ENCODE peak calls at places on chromosome 10, in four cellular contexts. C is body of pancreas, W is HCT116, N is ovary. A is an unnamed sample.

GRCh38 chr10:16816830-16817124 is 447 bp downstream of the RSU1 start:
- DNase-seq in C (no peak), W (no peak), N (no peak), A (no peak)

GRCh38 chr10:49550563-49550962 is 11.6 kb upstream of the ERCC6 start:
- DNase-seq in C (no peak), W (peak; percentile 46), N (no peak), A (no peak)

GRCh38 chr10:44865289-44865671 is 45.9 kb upstream of the TMEM72 start:
- DNase-seq in C (no peak), W (no peak), N (no peak), A (no peak)

GRCh38 chr10:110008518-110009339 is 945 bp downstream of the ADD3 start:
- DNase-seq in C (peak; percentile 76), W (no peak), N (peak; percentile 52), A (peak; percentile 33)

GRCh38 chr10:45315508-45315907 is at the start of gene OR13A1:
- DNase-seq in C (no peak), W (no peak), N (no peak), A (no peak)

GRCh38 chr10:86263209-86263608 is 103.4 kb downstream of the GRID1 start:
- DNase-seq in C (peak; percentile 8), W (no peak), N (no peak), A (no peak)

GRCh38 chr10:88922041-88922440 is 30.5 kb downstream of the ACTA2 start:
- DNase-seq in C (no peak), W (no peak), N (no peak), A (no peak)

GRCh38 chr10:122232781-122233180 is 38.3 kb upstream of the BTBD16 start:
- DNase-seq in C (no peak), W (no peak), N (no peak), A (no peak)

GRCh38 chr10:61896854-61897661 is 4.4 kb upstream of the ARID5B start:
- DNase-seq in C (peak; percentile 80), W (peak; percentile 80), N (peak; percentile 56), A (peak; percentile 94)

GRCh38 chr10:61904711-61905445 is 3.4 kb downstream of the ARID5B start:
- DNase-seq in C (peak; percentile 28), W (no peak), N (no peak), A (peak; percentile 46)

GRCh38 chr10:120205368-120206018 is 251.5 kb upstream of the PLPP4 start:
- DNase-seq in C (no peak), W (no peak), N (no peak), A (no peak)

GRCh38 chr10:100109670-100110069 is 28.0 kb upstream of the CPN1 start:
- DNase-seq in C (no peak), W (peak; percentile 28), N (no peak), A (peak; percentile 27)

GRCh38 chr10:99007457-99007856 is 228.2 kb downstream of the HPSE2 start:
- DNase-seq in C (no peak), W (no peak), N (no peak), A (no peak)

GRCh38 chr10:13857465-13857864 is 270.7 kb downstream of the PRPF18 start:
- DNase-seq in C (no peak), W (no peak), N (no peak), A (no peak)

GRCh38 chr10:43417950-43418768 is 9.2 kb upstream of the HNRNPF start:
- DNase-seq in C (no peak), W (no peak), N (no peak), A (peak; percentile 92)

GRCh38 chr10:34802692-34803091 is 12.4 kb downstream of the PARD3 start:
- DNase-seq in C (no peak), W (peak; percentile 65), N (no peak), A (no peak)

GRCh38 chr10:133261726-133262325 is 14.8 kb downstream of the ADAM8 start:
- DNase-seq in C (peak; percentile 93), W (no peak), N (peak; percentile 97), A (no peak)

GRCh38 chr10:28940158-28940888 is 263.0 kb downstream of the BAMBI start:
- DNase-seq in C (no peak), W (no peak), N (no peak), A (no peak)

GRCh38 chr10:110919971-110920881 is 822 bp downstream of the SHOC2 start:
- DNase-seq in C (peak; percentile 44), W (no peak), N (peak; percentile 64), A (peak; percentile 21)

GRCh38 chr10:17872191-17873091 is 63.3 kb downstream of the MRC1 start:
- DNase-seq in C (no peak), W (peak; percentile 23), N (no peak), A (peak; percentile 48)

GRCh38 chr10:98687685-98688084 is 240.9 kb upstream of the HPS1 start:
- DNase-seq in C (no peak), W (no peak), N (no peak), A (no peak)

GRCh38 chr10:44864042-44864436 is 47.1 kb upstream of the TMEM72 start:
- DNase-seq in C (peak; percentile 70), W (no peak), N (peak; percentile 60), A (no peak)

GRCh38 chr10:81876253-81876731 is 1.3 kb downstream of the NRG3 start:
- DNase-seq in C (no peak), W (no peak), N (no peak), A (no peak)

GRCh38 chr10:4755286-4756009 is 70.6 kb upstream of the AKR1E2 start:
- DNase-seq in C (no peak), W (no peak), N (no peak), A (no peak)

GRCh38 chr10:89419548-89419947 is 5.2 kb downstream of the IFIT5 start:
- DNase-seq in C (no peak), W (no peak), N (no peak), A (no peak)

GRCh38 chr10:99393683-99394082 is 36.7 kb downstream of the GOT1 start:
- DNase-seq in C (no peak), W (no peak), N (no peak), A (no peak)

GRCh38 chr10:80501913-80502521 is 35.7 kb upstream of the SH2D4B start:
- DNase-seq in C (peak; percentile 6), W (no peak), N (no peak), A (no peak)

GRCh38 chr10:95559466-95559865 is 1.7 kb downstream of the SORBS1 start:
- DNase-seq in C (no peak), W (no peak), N (peak; percentile 29), A (no peak)

GRCh38 chr10:3780056-3780765 is 4.8 kb downstream of the KLF6 start:
- DNase-seq in C (peak; percentile 57), W (no peak), N (no peak), A (no peak)

GRCh38 chr10:119296703-119297102 is 89.3 kb downstream of the GRK5 start:
- DNase-seq in C (peak; percentile 94), W (no peak), N (no peak), A (no peak)

GRCh38 chr10:44774676-44775401 is 136.3 kb upstream of the TMEM72 start:
- DNase-seq in C (peak; percentile 77), W (no peak), N (no peak), A (no peak)

GRCh38 chr10:59817806-59818205 is 64.6 kb upstream of the MRLN start:
- DNase-seq in C (no peak), W (no peak), N (no peak), A (no peak)

GRCh38 chr10:25565570-25565969 is 368.5 kb upstream of the MYO3A start:
- DNase-seq in C (no peak), W (no peak), N (no peak), A (no peak)

GRCh38 chr10:46255696-46256355 is 31.0 kb upstream of the ANTXRL start:
- DNase-seq in C (peak; percentile 76), W (peak; percentile 54), N (no peak), A (no peak)

GRCh38 chr10:6247041-6247712 is 44.4 kb downstream of the PFKFB3 start:
- DNase-seq in C (no peak), W (no peak), N (peak; percentile 46), A (no peak)

GRCh38 chr10:43221419-43222293 is 45.2 kb downstream of the RASGEF1A start:
- DNase-seq in C (peak; percentile 10), W (no peak), N (peak; percentile 8), A (no peak)

GRCh38 chr10:35089641-35090161 is 440 bp downstream of the CUL2 start:
- DNase-seq in C (no peak), W (no peak), N (no peak), A (peak; percentile 25)

GRCh38 chr10:71771821-71772617 is 1.3 kb downstream of the VSIR start:
- DNase-seq in C (peak; percentile 67), W (peak; percentile 79), N (peak; percentile 83), A (no peak)

DNA sequence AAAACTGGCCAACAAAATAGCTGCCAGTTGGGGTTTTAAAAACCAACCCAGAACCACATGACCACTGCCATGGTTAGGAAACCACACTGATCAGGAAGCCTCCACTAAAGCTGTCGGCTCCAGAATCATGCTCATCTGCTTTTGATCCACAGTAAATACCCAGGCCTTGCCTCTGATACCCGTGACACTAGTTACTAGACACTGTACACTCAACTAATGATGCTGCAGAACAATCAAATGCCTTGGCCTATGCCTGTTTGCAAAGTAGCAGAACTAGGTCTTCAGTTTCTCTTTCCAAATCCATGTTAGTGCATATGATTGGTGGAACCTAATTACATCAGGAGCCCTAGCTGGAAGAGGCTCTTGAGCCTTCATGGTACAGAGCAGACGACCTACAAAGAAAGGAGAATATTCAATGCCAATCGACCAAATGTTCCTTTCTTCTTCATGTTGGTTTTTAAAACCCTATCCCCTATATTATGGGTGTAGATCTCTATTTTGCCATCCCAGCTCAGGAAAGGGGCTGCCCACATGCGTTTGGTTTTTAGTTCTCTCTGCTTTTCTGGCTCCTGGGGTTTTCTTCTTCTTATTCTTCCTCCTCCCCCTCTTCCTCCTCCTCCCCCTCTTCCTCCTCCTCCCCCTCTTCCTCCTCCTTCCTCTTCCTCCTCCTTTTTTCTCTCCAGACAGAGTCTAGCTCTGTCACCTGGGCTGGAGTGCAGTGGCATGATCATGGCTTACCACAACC is 76.6 kb downstream of the CNNM2 start:
- DNase-seq in C (no peak), W (no peak), N (no peak), A (peak; percentile 17)
- H3K4me3 ChIP-seq in C (no peak overlapping the region), W (no peak overlapping the region), N (no peak overlapping the region), A (no peak overlapping the region)

DNA sequence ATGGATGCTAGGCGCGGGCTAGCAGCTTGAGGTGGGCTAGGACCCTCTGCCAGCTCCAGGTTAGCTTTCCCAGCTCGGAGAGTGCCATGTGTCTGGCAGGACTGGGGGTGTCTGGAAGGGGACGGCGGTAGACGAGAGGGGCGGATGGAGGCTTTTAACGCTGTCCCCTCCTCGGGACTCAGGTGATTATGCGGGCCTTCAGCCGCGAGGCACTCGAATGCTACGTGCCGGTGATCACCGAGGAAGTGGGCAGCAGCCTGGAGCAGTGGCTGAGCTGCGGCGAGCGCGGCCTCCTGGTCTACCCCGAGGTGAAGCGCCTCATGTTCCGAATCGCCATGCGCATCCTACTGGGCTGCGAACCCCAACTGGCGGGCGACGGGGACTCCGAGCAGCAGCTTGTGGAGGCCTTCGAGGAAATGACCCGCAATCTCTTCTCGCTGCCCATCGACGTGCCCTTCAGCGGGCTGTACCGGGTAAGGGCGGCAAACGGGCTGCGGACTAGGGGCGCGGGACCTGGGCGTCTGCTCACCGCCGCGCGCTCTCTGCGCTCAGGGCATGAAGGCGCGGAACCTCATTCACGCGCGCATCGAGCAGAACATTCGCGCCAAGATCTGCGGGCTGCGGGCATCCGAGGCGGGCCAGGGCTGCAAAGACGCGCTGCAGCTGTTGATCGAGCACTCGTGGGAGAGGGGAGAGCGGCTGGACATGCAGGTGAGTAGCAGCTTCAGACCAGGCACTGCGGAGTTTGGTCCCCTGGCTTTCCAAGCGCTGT is 1.1 kb downstream of the CYP26A1 start:
- DNase-seq in C (no peak), W (no peak), N (no peak), A (no peak)
- H3K4me3 ChIP-seq in C (no peak overlapping the region), W (no peak overlapping the region), N (no peak overlapping the region), A (peak overlapping the region; percentile 60)

GRCh38 chr10:69326692-69327091 is 48.4 kb downstream of the HK1 start:
- DNase-seq in C (no peak), W (no peak), N (no peak), A (no peak)
- H3K4me3 ChIP-seq in C (no peak overlapping the region), W (no peak overlapping the region), N (no peak overlapping the region), A (no peak overlapping the region)

GRCh38 chr10:14954934-14955333 is 1.0 kb upstream of the DCLRE1C start:
- DNase-seq in C (no peak), W (no peak), N (no peak), A (no peak)
- H3K4me3 ChIP-seq in C (no peak overlapping the region), W (peak overlapping the region; percentile 76), N (no peak overlapping the region), A (peak overlapping the region; percentile 85)

A was measured in Jurkat, Clone E6-1.